ENCODE peak calls at places on chromosomes 3 and 15, in seven cellular contexts. X is SJSA1, G is lung, D is neural progenitor cell, P is AG04450, N is neuronal stem cell, E is Caco-2. T is an unnamed sample.

GRCh38 chr15:39756806-39757522 is 25.7 kb downstream of the FSIP1 start:
- DNase-seq in X (peak; percentile 44), G (no peak), D (peak; percentile 85), P (peak; percentile 43), N (peak; percentile 62), E (no peak), T (peak; percentile 84)

GRCh38 chr15:66621491-66622467 is 56.0 kb upstream of the LCTL start:
- DNase-seq in X (no peak), G (no peak), D (peak; percentile 75), P (no peak), N (peak; percentile 41), E (no peak), T (peak; percentile 43)

GRCh38 chr3:152531717-152532116 is 263.0 kb downstream of the MBNL1 start:
- DNase-seq in X (no peak), G (no peak), D (no peak), P (no peak), N (no peak), E (no peak), T (no peak)

GRCh38 chr3:112958749-112959560 is 15.9 kb downstream of the CD200R1 start:
- DNase-seq in X (no peak), G (no peak), D (no peak), P (no peak), N (no peak), E (no peak), T (no peak)

GRCh38 chr3:99562990-99563607 is 75.3 kb upstream of the COL8A1 start:
- DNase-seq in X (peak; percentile 3), G (no peak), D (no peak), P (no peak), N (no peak), E (no peak), T (peak; percentile 27)

GRCh38 chr3:42023380-42023779 is 61.5 kb upstream of the ULK4 start:
- DNase-seq in X (no peak), G (no peak), D (no peak), P (no peak), N (no peak), E (no peak), T (no peak)

GRCh38 chr3:189260556-189261493 is 89.1 kb downstream of the TPRG1 start:
- DNase-seq in X (no peak), G (no peak), D (no peak), P (no peak), N (no peak), E (no peak), T (peak; percentile 46)

GRCh38 chr3:101310580-101311375 is 9.6 kb downstream of the IMPG2 start:
- DNase-seq in X (no peak), G (no peak), D (no peak), P (peak; percentile 13), N (no peak), E (no peak), T (no peak)

GRCh38 chr3:78919021-78919755 is 848.6 kb downstream of the ROBO1 start:
- DNase-seq in X (peak; percentile 31), G (no peak), D (no peak), P (peak; percentile 81), N (no peak), E (no peak), T (peak; percentile 91)

GRCh38 chr3:45125550-45126026 is 20.6 kb downstream of the CDCP1 start:
- DNase-seq in X (no peak), G (peak; percentile 63), D (no peak), P (no peak), N (no peak), E (no peak), T (no peak)

GRCh38 chr3:53161820-53162671 is 1.0 kb downstream of the PRKCD start:
- DNase-seq in X (peak; percentile 3), G (no peak), D (peak; percentile 76), P (no peak), N (no peak), E (no peak), T (peak; percentile 65)

GRCh38 chr15:99433026-99433756 is 132.6 kb upstream of the MEF2A start:
- DNase-seq in X (no peak), G (no peak), D (no peak), P (no peak), N (no peak), E (no peak), T (peak; percentile 47)

GRCh38 chr3:158539414-158540014 is 31.5 kb upstream of the MLF1 start:
- DNase-seq in X (peak; percentile 36), G (no peak), D (peak; percentile 31), P (peak; percentile 16), N (peak; percentile 6), E (no peak), T (peak; percentile 68)

GRCh38 chr15:101652098-101652782 is at the start of gene TM2D3:
- DNase-seq in X (peak; percentile 97), G (peak; percentile 93), D (peak; percentile 97), P (peak; percentile 72), N (peak; percentile 91), E (peak; percentile 85), T (peak; percentile 98)

GRCh38 chr3:142417302-142417701 is 30.5 kb downstream of the XRN1 start:
- DNase-seq in X (no peak), G (no peak), D (no peak), P (no peak), N (no peak), E (no peak), T (no peak)

GRCh38 chr3:69386535-69387385 is 872 bp upstream of the FRMD4B start:
- DNase-seq in X (no peak), G (no peak), D (peak; percentile 20), P (no peak), N (no peak), E (no peak), T (no peak)

GRCh38 chr3:160540546-160540945 is 24.8 kb downstream of the KPNA4 start:
- DNase-seq in X (no peak), G (no peak), D (no peak), P (no peak), N (no peak), E (no peak), T (peak; percentile 53)

GRCh38 chr3:37768107-37768809 is 93.4 kb upstream of the CTDSPL start:
- DNase-seq in X (no peak), G (no peak), D (no peak), P (peak; percentile 6), N (no peak), E (peak; percentile 60), T (no peak)

GRCh38 chr15:32763295-32763694 is 45.5 kb downstream of the GREM1 start:
- DNase-seq in X (no peak), G (no peak), D (no peak), P (no peak), N (no peak), E (no peak), T (no peak)

GRCh38 chr15:25056484-25057429 is 102.0 kb downstream of the SNRPN start:
- DNase-seq in X (no peak), G (no peak), D (no peak), P (no peak), N (no peak), E (peak; percentile 14), T (no peak)
- H3K9me3 ChIP-seq in X (peaks cover 68% of the 10 kb centered on the region), G (peaks cover 42% of the 10 kb centered on the region), D (peaks cover 35% of the 10 kb centered on the region), P (peaks cover 100% of the 10 kb centered on the region), N (peaks cover 100% of the 10 kb centered on the region), E (peaks cover 93% of the 10 kb centered on the region), T (no peaks in the 10 kb centered on the region)

DNA sequence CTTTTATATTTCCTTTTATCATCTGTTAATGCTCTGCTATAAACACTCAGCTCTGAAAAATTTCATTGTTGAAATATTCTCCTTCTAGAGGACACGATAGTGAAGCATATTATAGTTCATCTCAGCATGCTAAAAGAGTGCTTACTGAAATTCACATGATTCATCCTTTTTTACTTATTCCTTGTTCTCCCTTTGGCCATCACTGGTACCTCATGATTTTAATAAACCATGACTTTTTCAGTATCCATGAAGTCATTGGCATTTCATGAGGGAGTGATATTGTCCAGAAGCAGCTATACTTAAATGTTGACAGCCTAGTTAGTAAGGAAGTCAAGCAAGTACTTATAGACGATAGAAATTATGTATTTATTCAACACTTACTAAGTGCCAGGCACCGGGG is 112.7 kb downstream of the PROS1 start:
- DNase-seq in X (no peak), G (no peak), D (no peak), P (no peak), N (no peak), E (no peak), T (peak; percentile 4)
- H3K9me3 ChIP-seq in X (no peaks in the 10 kb centered on the region), G (no peaks in the 10 kb centered on the region), D (peaks cover 35% of the 10 kb centered on the region), P (no peaks in the 10 kb centered on the region), N (peaks cover 11% of the 10 kb centered on the region), E (no peaks in the 10 kb centered on the region), T (no peaks in the 10 kb centered on the region)

DNA sequence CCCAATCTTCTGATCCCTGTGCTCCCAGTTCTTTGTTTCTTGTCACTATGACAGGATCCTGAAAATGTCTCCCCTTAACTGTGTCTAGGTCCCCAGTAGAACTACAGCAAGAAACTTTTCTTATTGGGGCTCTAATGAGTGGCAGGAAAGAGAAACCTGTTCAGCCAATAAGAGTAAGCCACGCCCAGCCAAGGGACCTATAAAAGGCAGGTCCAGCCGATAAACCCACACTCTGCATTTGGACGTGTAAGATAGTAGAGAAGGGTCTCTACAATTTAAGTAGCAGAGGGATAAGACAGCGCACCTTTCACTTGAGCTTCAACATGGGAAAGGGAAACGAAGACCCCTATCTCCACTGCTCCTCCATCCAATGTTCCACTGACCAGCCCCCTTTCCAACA is 149.9 kb downstream of the LMLN start:
- DNase-seq in X (no peak), G (no peak), D (no peak), P (no peak), N (no peak), E (no peak), T (no peak)
- H3K9me3 ChIP-seq in X (no peaks in the 10 kb centered on the region), G (no peaks in the 10 kb centered on the region), D (no peaks in the 10 kb centered on the region), P (no peaks in the 10 kb centered on the region), N (no peaks in the 10 kb centered on the region), E (no peaks in the 10 kb centered on the region), T (no peaks in the 10 kb centered on the region)

GRCh38 chr3:151351216-151351615 is 21.9 kb upstream of the P2RY13 start:
- DNase-seq in X (no peak), G (no peak), D (no peak), P (no peak), N (no peak), E (no peak), T (no peak)

GRCh38 chr3:151362798-151363197 is 21.8 kb downstream of the P2RY12 start:
- DNase-seq in X (no peak), G (no peak), D (no peak), P (no peak), N (no peak), E (no peak), T (peak; percentile 35)

GRCh38 chr3:151351648-151352047 is 22.3 kb upstream of the P2RY13 start:
- DNase-seq in X (no peak), G (no peak), D (no peak), P (no peak), N (no peak), E (no peak), T (no peak)

GRCh38 chr3:151357461-151357850 is 27.1 kb downstream of the P2RY12 start:
- DNase-seq in X (no peak), G (no peak), D (no peak), P (no peak), N (no peak), E (no peak), T (no peak)

DNA sequence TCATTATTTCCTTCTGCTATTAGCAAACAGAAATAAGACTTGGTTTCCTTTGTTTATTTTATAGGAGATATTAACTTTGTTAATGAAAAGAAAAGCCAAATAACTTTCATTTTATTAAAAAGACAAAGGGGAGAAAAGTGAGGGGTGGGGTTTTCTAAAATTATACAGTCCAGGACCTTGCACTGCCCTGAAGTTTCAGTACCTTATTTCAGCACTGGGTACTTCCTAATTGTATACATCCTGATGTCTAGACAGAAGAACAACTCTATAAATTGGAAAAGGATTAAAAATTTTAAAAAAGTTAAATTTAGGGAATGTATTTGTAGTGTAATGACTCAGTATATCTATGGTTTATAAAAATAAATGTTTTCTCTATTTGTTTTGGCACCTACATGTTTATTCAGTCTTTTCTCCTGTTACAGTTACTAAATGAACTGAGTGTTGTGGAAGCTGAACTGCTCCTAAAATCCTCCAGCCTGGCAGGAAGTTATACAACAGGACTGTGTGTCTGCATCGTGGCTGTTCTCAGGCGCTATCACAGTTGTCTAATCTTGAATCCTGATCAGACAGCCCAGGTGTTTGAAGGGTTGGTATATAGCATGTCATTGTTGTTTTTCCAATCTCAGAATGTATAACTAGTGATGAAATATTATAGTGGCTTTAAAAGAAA is 27.6 kb upstream of the P2RY13 start:
- DNase-seq in X (no peak), G (no peak), D (no peak), P (no peak), N (no peak), E (no peak), T (no peak)
- H3K9me3 ChIP-seq in X (no peaks in the 10 kb centered on the region), G (no peaks in the 10 kb centered on the region), D (no peaks in the 10 kb centered on the region), P (no peaks in the 10 kb centered on the region), N (no peaks in the 10 kb centered on the region), E (no peaks in the 10 kb centered on the region), T (no peaks in the 10 kb centered on the region)

T was measured in GM23248.